ENCODE peak calls at places on chromosomes 7 and 10, in seven cellular contexts. One of them, this sample, is unnamed.

GRCh38 chr7:71772783-71773182 is 639.4 kb downstream of the CALN1 start:
- DNase-seq in HFFc6: no peak
- DNase-seq in T-helper 2 cell: no peak
- DNase-seq in fibroblast of gingiva: no peak
- DNase-seq in DMS79 treated with DMSO at 0.1 percent for 48 hours: no peak
- DNase-seq in LoVo: no peak
- DNase-seq in left ventricle myocardium superior: no peak
- DNase-seq in this sample: no peak

GRCh38 chr7:106180721-106181120 is 68.6 kb upstream of the SYPL1 start:
- DNase-seq in HFFc6: no peak
- DNase-seq in T-helper 2 cell: no peak
- DNase-seq in fibroblast of gingiva: no peak
- DNase-seq in DMS79 treated with DMSO at 0.1 percent for 48 hours: no peak
- DNase-seq in LoVo: no peak
- DNase-seq in left ventricle myocardium superior: no peak
- DNase-seq in this sample: no peak

GRCh38 chr10:89481662-89482061 is 53.7 kb downstream of the SLC16A12 start:
- DNase-seq in HFFc6: peak; percentile 73
- DNase-seq in T-helper 2 cell: no peak
- DNase-seq in fibroblast of gingiva: peak; percentile 95
- DNase-seq in DMS79 treated with DMSO at 0.1 percent for 48 hours: no peak
- DNase-seq in LoVo: no peak
- DNase-seq in left ventricle myocardium superior: no peak
- DNase-seq in this sample: no peak

GRCh38 chr7:105245398-105246099 is 143.2 kb downstream of the SRPK2 start:
- DNase-seq in HFFc6: no peak
- DNase-seq in T-helper 2 cell: no peak
- DNase-seq in fibroblast of gingiva: no peak
- DNase-seq in DMS79 treated with DMSO at 0.1 percent for 48 hours: peak; percentile 15
- DNase-seq in LoVo: no peak
- DNase-seq in left ventricle myocardium superior: no peak
- DNase-seq in this sample: no peak

GRCh38 chr10:69879628-69880257 is 78.0 kb downstream of the COL13A1 start:
- DNase-seq in HFFc6: no peak
- DNase-seq in T-helper 2 cell: no peak
- DNase-seq in fibroblast of gingiva: no peak
- DNase-seq in DMS79 treated with DMSO at 0.1 percent for 48 hours: no peak
- DNase-seq in LoVo: no peak
- DNase-seq in left ventricle myocardium superior: no peak
- DNase-seq in this sample: no peak

GRCh38 chr10:514137-514671 is 175.3 kb downstream of the DIP2C start:
- DNase-seq in HFFc6: no peak
- DNase-seq in T-helper 2 cell: no peak
- DNase-seq in fibroblast of gingiva: no peak
- DNase-seq in DMS79 treated with DMSO at 0.1 percent for 48 hours: peak; percentile 92
- DNase-seq in LoVo: no peak
- DNase-seq in left ventricle myocardium superior: peak; percentile 52
- DNase-seq in this sample: no peak

GRCh38 chr10:4384254-4384653 is 441.8 kb upstream of the AKR1E2 start:
- DNase-seq in HFFc6: no peak
- DNase-seq in T-helper 2 cell: no peak
- DNase-seq in fibroblast of gingiva: peak; percentile 72
- DNase-seq in DMS79 treated with DMSO at 0.1 percent for 48 hours: no peak
- DNase-seq in LoVo: no peak
- DNase-seq in left ventricle myocardium superior: no peak
- DNase-seq in this sample: no peak

GRCh38 chr7:112272921-112273561 is 66.5 kb downstream of the ZNF277 start:
- DNase-seq in HFFc6: no peak
- DNase-seq in T-helper 2 cell: no peak
- DNase-seq in fibroblast of gingiva: peak; percentile 2
- DNase-seq in DMS79 treated with DMSO at 0.1 percent for 48 hours: peak; percentile 63
- DNase-seq in LoVo: peak; percentile 32
- DNase-seq in left ventricle myocardium superior: no peak
- DNase-seq in this sample: no peak

GRCh38 chr10:34495938-34496337 is 319.2 kb downstream of the PARD3 start:
- DNase-seq in HFFc6: no peak
- DNase-seq in T-helper 2 cell: no peak
- DNase-seq in fibroblast of gingiva: no peak
- DNase-seq in DMS79 treated with DMSO at 0.1 percent for 48 hours: no peak
- DNase-seq in LoVo: no peak
- DNase-seq in left ventricle myocardium superior: peak; percentile 30
- DNase-seq in this sample: no peak

GRCh38 chr7:2016021-2016631 is 216.6 kb downstream of the MAD1L1 start:
- DNase-seq in HFFc6: no peak
- DNase-seq in T-helper 2 cell: no peak
- DNase-seq in fibroblast of gingiva: no peak
- DNase-seq in DMS79 treated with DMSO at 0.1 percent for 48 hours: no peak
- DNase-seq in LoVo: no peak
- DNase-seq in left ventricle myocardium superior: peak; percentile 18
- DNase-seq in this sample: no peak

GRCh38 chr10:22976535-22976934 is 48.7 kb downstream of the ARMC3 start:
- DNase-seq in HFFc6: no peak
- DNase-seq in T-helper 2 cell: no peak
- DNase-seq in fibroblast of gingiva: peak; percentile 5
- DNase-seq in DMS79 treated with DMSO at 0.1 percent for 48 hours: no peak
- DNase-seq in LoVo: no peak
- DNase-seq in left ventricle myocardium superior: no peak
- DNase-seq in this sample: no peak

GRCh38 chr10:76697923-76698322 is 939.7 kb downstream of the KCNMA1 start:
- DNase-seq in HFFc6: no peak
- DNase-seq in T-helper 2 cell: no peak
- DNase-seq in fibroblast of gingiva: no peak
- DNase-seq in DMS79 treated with DMSO at 0.1 percent for 48 hours: no peak
- DNase-seq in LoVo: no peak
- DNase-seq in left ventricle myocardium superior: no peak
- DNase-seq in this sample: no peak

GRCh38 chr7:106895246-106895864 is 30.3 kb downstream of the PIK3CG start:
- DNase-seq in HFFc6: no peak
- DNase-seq in T-helper 2 cell: no peak
- DNase-seq in fibroblast of gingiva: no peak
- DNase-seq in DMS79 treated with DMSO at 0.1 percent for 48 hours: no peak
- DNase-seq in LoVo: no peak
- DNase-seq in left ventricle myocardium superior: no peak
- DNase-seq in this sample: no peak

GRCh38 chr7:131068604-131069021 is 259.1 kb upstream of the MKLN1 start:
- DNase-seq in HFFc6: peak; percentile 39
- DNase-seq in T-helper 2 cell: no peak
- DNase-seq in fibroblast of gingiva: peak; percentile 22
- DNase-seq in DMS79 treated with DMSO at 0.1 percent for 48 hours: no peak
- DNase-seq in LoVo: no peak
- DNase-seq in left ventricle myocardium superior: no peak
- DNase-seq in this sample: no peak

GRCh38 chr7:1101580-1102431 is 13.9 kb downstream of the GPER1 start:
- DNase-seq in HFFc6: no peak
- DNase-seq in T-helper 2 cell: no peak
- DNase-seq in fibroblast of gingiva: peak; percentile 44
- DNase-seq in DMS79 treated with DMSO at 0.1 percent for 48 hours: no peak
- DNase-seq in LoVo: no peak
- DNase-seq in left ventricle myocardium superior: no peak
- DNase-seq in this sample: no peak

GRCh38 chr10:71693377-71693776 is 26.2 kb downstream of the C10orf105 start:
- DNase-seq in HFFc6: no peak
- DNase-seq in T-helper 2 cell: no peak
- DNase-seq in fibroblast of gingiva: no peak
- DNase-seq in DMS79 treated with DMSO at 0.1 percent for 48 hours: no peak
- DNase-seq in LoVo: no peak
- DNase-seq in left ventricle myocardium superior: no peak
- DNase-seq in this sample: no peak

GRCh38 chr10:75709830-75710229 is 278.4 kb downstream of the LRMDA start:
- DNase-seq in HFFc6: no peak
- DNase-seq in T-helper 2 cell: no peak
- DNase-seq in fibroblast of gingiva: no peak
- DNase-seq in DMS79 treated with DMSO at 0.1 percent for 48 hours: no peak
- DNase-seq in LoVo: no peak
- DNase-seq in left ventricle myocardium superior: no peak
- DNase-seq in this sample: no peak

GRCh38 chr10:91800192-91800591 is 2.0 kb downstream of the TNKS2 start:
- DNase-seq in HFFc6: no peak
- DNase-seq in T-helper 2 cell: no peak
- DNase-seq in fibroblast of gingiva: no peak
- DNase-seq in DMS79 treated with DMSO at 0.1 percent for 48 hours: no peak
- DNase-seq in LoVo: no peak
- DNase-seq in left ventricle myocardium superior: no peak
- DNase-seq in this sample: no peak

GRCh38 chr10:94850766-94851165 is 87.7 kb upstream of the CYP2C9 start:
- DNase-seq in HFFc6: no peak
- DNase-seq in T-helper 2 cell: no peak
- DNase-seq in fibroblast of gingiva: no peak
- DNase-seq in DMS79 treated with DMSO at 0.1 percent for 48 hours: no peak
- DNase-seq in LoVo: no peak
- DNase-seq in left ventricle myocardium superior: no peak
- DNase-seq in this sample: no peak

GRCh38 chr10:26870766-26871165 is 10.0 kb upstream of the ABI1 start:
- DNase-seq in HFFc6: no peak
- DNase-seq in T-helper 2 cell: no peak
- DNase-seq in fibroblast of gingiva: no peak
- DNase-seq in DMS79 treated with DMSO at 0.1 percent for 48 hours: no peak
- DNase-seq in LoVo: no peak
- DNase-seq in left ventricle myocardium superior: no peak
- DNase-seq in this sample: no peak